ENCODE peak calls at places on chromosomes 5 and 9, in ten cellular contexts. A is cardiac fibroblast, J is A549, M is lung, E is left ventricle myocardium inferior, G is IMR-90, I is fibroblast of pulmonary artery, N is foreskin fibroblast, P is heart right ventricle, V is astrocyte of the cerebellum. W is an unnamed sample.
A peak's percentile ranks its signal among the peaks of the same experiment; 100 is the strongest.

GRCh38 chr5:135265497-135266300 is 133.3 kb downstream of the MACROH2A1 start:
- DNase-seq in A (no peak), J (no peak), M (no peak), E (no peak), G (no peak), I (no peak), N (no peak), P (no peak), V (no peak), W (no peak)

GRCh38 chr5:54519083-54519541 is 1.6 kb downstream of the SNX18 start:
- DNase-seq in A (no peak), J (no peak), M (no peak), E (no peak), G (no peak), I (no peak), N (no peak), P (peak; percentile 29), V (no peak), W (no peak)

GRCh38 chr9:19127881-19128719 is 808 bp upstream of the PLIN2 start:
- DNase-seq in A (peak; percentile 55), J (peak; percentile 29), M (peak; percentile 32), E (peak; percentile 37), G (no peak), I (no peak), N (peak; percentile 61), P (peak; percentile 37), V (no peak), W (peak; percentile 61)

GRCh38 chr5:179146277-179146676 is 86.1 kb downstream of the ZNF354C start:
- DNase-seq in A (no peak), J (no peak), M (no peak), E (no peak), G (no peak), I (no peak), N (no peak), P (no peak), V (no peak), W (no peak)

GRCh38 chr5:172875372-172876279 is 41.6 kb downstream of the ERGIC1 start:
- DNase-seq in A (no peak), J (no peak), M (no peak), E (no peak), G (no peak), I (no peak), N (peak; percentile 47), P (no peak), V (no peak), W (peak; percentile 30)

GRCh38 chr5:72280655-72281069 is 39.4 kb downstream of the MRPS27 start:
- DNase-seq in A (peak; percentile 77), J (peak; percentile 63), M (no peak), E (no peak), G (peak; percentile 66), I (peak; percentile 66), N (peak; percentile 64), P (no peak), V (peak; percentile 42), W (peak; percentile 85)

GRCh38 chr9:18437315-18438200 is 36.4 kb upstream of the ADAMTSL1 start:
- DNase-seq in A (peak; percentile 49), J (no peak), M (no peak), E (peak; percentile 48), G (peak; percentile 65), I (peak; percentile 47), N (peak; percentile 61), P (peak; percentile 62), V (no peak), W (peak; percentile 54)

GRCh38 chr9:129451669-129452068 is 169.2 kb downstream of the C9orf50 start:
- DNase-seq in A (no peak), J (no peak), M (no peak), E (no peak), G (no peak), I (no peak), N (no peak), P (no peak), V (no peak), W (no peak)

DNA sequence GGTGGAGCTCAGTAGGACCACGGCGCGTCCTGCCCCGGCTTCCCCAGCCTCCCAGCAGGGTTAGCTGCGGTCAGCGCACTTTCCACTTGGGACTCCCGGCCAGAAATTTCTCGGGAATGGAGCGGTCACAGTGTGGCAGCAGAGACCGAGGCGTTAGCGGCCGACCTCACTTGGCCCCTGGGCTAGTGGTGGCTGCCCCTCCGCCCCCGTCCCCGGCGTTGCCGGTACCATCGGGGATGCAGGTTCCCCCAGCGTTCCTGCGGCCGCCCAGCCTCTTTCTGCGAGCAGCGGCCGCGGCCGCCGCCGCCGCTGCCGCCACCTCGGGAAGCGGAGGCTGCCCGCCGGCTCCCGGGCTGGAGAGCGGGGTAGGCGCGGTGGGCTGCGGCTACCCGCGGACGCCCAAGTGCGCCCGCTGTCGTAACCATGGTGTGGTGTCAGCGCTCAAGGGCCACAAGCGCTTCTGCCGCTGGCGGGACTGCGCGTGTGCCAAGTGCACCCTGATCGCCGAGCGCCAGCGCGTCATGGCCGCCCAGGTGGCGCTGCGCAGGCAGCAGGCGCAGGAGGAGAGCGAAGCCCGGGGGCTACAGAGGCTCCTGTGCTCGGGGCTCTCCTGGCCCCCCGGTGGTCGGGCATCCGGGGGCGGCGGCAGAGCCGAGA is 454 bp downstream of the DMRTA1 start:
- DNase-seq in A (peak; percentile 44), J (peak; percentile 83), M (peak; percentile 57), E (peak; percentile 58), G (peak; percentile 20), I (peak; percentile 33), N (peak; percentile 53), P (peak; percentile 67), V (no peak), W (peak; percentile 47)
- TF ChIP-seq CTCF in A (no peak), J (peak; percentile 53), M (no peak), E (peak; percentile 24), G (peak; percentile 8), I (no peak), N (no peak), P (no peak), V (peak; percentile 22), W (peak; percentile 9)

DNA sequence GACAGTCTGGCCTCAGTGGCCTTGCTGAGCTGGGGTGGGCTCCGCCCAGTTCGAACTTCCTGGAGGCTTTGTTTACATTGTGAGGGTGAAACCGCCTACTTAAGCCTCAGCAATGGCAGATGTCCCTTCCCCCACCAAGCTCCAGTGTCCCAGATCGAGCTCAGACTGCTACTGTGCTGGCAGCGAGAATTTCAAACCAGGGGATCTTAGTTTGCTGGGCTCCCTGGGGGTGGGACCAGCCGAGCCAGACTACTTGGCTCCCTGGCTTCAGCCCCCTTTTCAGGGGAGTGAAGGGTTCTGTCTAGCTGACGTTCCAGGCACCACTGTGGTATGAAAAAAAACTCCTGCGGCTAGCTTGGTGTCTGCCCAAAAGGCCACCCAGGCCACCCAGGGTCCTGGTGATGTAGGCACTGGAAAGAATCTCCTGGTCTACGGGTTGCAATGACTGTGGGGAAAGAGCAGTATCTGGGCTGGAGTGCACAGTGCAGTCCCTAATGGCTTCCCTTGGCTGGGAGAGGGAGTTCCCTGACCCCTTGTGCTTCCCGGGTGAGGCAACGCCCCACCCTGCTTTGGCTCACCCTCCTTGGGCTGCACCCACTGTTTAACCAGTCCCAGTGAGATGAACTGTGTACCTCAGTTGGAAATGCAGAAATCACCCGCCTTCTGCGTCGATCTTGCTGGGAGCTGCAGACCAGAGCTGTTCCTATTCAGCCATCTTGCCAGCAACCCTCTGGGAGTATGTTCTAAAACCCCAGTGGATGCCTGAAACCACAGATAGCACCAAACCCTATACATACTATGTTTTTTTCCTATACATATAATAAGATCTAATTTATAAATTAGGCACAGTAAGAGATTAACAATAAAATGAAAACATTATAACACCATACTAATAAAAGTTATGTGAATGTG is 95.5 kb downstream of the TMEM161B start:
- DNase-seq in A (no peak), J (no peak), M (no peak), E (no peak), G (peak; percentile 5), I (no peak), N (no peak), P (no peak), V (no peak), W (peak; percentile 2)
- H3K4me3 ChIP-seq in A (no peak overlapping the region), J (no peak overlapping the region), M (no peak overlapping the region), E (no peak overlapping the region), G (no peak overlapping the region), I (no peak overlapping the region), N (no peak overlapping the region), P (no peak overlapping the region), V (no peak overlapping the region), W (no peak overlapping the region)

GRCh38 chr5:30405821-30406220 is 787.7 kb upstream of the CDH6 start:
- DNase-seq in A (peak; percentile 31), J (no peak), M (no peak), E (no peak), G (peak; percentile 30), I (peak; percentile 1), N (no peak), P (no peak), V (peak; percentile 6), W (peak; percentile 49)

GRCh38 chr5:30398427-30398826 is 795.1 kb upstream of the CDH6 start:
- DNase-seq in A (no peak), J (no peak), M (no peak), E (no peak), G (no peak), I (no peak), N (no peak), P (no peak), V (no peak), W (no peak)

DNA sequence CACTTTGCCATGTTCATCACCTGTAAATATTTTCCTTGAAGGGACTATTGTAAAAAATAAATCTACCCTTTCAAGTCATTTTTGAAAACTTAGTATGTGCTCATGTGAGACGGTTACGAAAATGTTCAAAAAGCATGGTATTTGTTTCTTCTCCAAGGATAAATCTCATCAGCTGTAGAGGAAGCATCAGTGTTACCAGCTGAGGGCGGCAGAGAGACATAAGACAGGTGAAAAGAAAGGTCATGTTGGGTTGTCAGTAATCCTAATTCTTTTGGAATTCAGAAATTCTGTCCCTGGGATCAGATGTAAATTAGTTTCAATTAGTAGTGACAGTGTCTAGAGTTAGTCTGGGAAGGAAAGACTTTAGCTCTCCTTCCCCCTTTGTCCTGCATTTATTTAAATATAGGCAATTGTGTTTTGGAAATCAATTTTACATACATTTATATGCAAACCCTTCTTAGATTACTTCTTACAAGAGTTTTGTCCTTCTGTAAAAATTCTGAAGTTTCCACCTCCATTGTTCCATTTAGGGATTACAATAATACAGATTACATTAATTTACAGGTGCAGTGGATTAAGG is 791.9 kb upstream of the CDH6 start:
- DNase-seq in A (peak; percentile 63), J (peak; percentile 38), M (no peak), E (no peak), G (peak; percentile 48), I (peak; percentile 47), N (no peak), P (no peak), V (peak; percentile 41), W (peak; percentile 72)
- TF ChIP-seq CTCF in A (peak; percentile 42), J (peak; percentile 18), M (no peak), E (peak; percentile 61), G (peak; percentile 63), I (peak; percentile 52), N (peak; percentile 25), P (peak; percentile 16), V (peak; percentile 73), W (peak; percentile 79)

GRCh38 chr9:105678163-105678562 is 15.9 kb downstream of the TAL2 start:
- DNase-seq in A (no peak), J (no peak), M (no peak), E (no peak), G (no peak), I (no peak), N (no peak), P (no peak), V (no peak), W (no peak)

GRCh38 chr9:105679406-105680022 is 14.8 kb upstream of the TMEM38B start:
- DNase-seq in A (no peak), J (peak; percentile 13), M (no peak), E (no peak), G (no peak), I (no peak), N (no peak), P (no peak), V (no peak), W (no peak)

GRCh38 chr9:105676351-105676923 is 14.2 kb downstream of the TAL2 start:
- DNase-seq in A (no peak), J (no peak), M (no peak), E (no peak), G (no peak), I (no peak), N (no peak), P (no peak), V (no peak), W (no peak)

GRCh38 chr9:105681313-105681712 is 13.0 kb upstream of the TMEM38B start:
- DNase-seq in A (no peak), J (no peak), M (no peak), E (no peak), G (no peak), I (no peak), N (no peak), P (no peak), V (no peak), W (no peak)

GRCh38 chr9:105678781-105679180 is 15.6 kb upstream of the TMEM38B start:
- DNase-seq in A (no peak), J (no peak), M (no peak), E (no peak), G (no peak), I (no peak), N (no peak), P (no peak), V (no peak), W (no peak)
- H3K4me3 ChIP-seq in A (no peak overlapping the region), J (no peak overlapping the region), M (no peak overlapping the region), E (no peak overlapping the region), G (no peak overlapping the region), I (no peak overlapping the region), N (no peak overlapping the region), P (no peak overlapping the region), V (no peak overlapping the region), W (no peak overlapping the region)